ENCODE peak calls at places on chromosome 11, in seven cellular contexts. One of them, this sample, is unnamed.

GRCh38 chr11:114102993-114103896 is 43.7 kb downstream of the ZBTB16 start:
- DNase-seq in activated T-helper 1 cell treated with Interleukin-2 at 50 U/mL for 16 hours: no peak
- DNase-seq in adipocyte: no peak
- DNase-seq in ELR: no peak
- DNase-seq in amygdala: no peak
- DNase-seq in activated gamma-delta T cell treated with anti-CD3 and anti-CD28 coated beads, Interleukin-2, amount 50 U/mL, for 16 hours: no peak
- DNase-seq in neural crest cell: no peak
- DNase-seq in this sample: no peak

GRCh38 chr11:104918113-104918824 is 20.0 kb upstream of the CASP12 start:
- DNase-seq in activated T-helper 1 cell treated with Interleukin-2 at 50 U/mL for 16 hours: no peak
- DNase-seq in adipocyte: peak
- DNase-seq in ELR: peak
- DNase-seq in amygdala: no peak
- DNase-seq in activated gamma-delta T cell treated with anti-CD3 and anti-CD28 coated beads, Interleukin-2, amount 50 U/mL, for 16 hours: no peak
- DNase-seq in neural crest cell: no peak
- DNase-seq in this sample: peak

GRCh38 chr11:131686836-131687235 is 316.4 kb downstream of the NTM start:
- DNase-seq in activated T-helper 1 cell treated with Interleukin-2 at 50 U/mL for 16 hours: no peak
- DNase-seq in adipocyte: no peak
- DNase-seq in ELR: no peak
- DNase-seq in amygdala: no peak
- DNase-seq in activated gamma-delta T cell treated with anti-CD3 and anti-CD28 coated beads, Interleukin-2, amount 50 U/mL, for 16 hours: no peak
- DNase-seq in neural crest cell: no peak
- DNase-seq in this sample: no peak

GRCh38 chr11:118615996-118616395 is 8.6 kb downstream of the PHLDB1 start:
- DNase-seq in activated T-helper 1 cell treated with Interleukin-2 at 50 U/mL for 16 hours: no peak
- DNase-seq in adipocyte: no peak
- DNase-seq in ELR: no peak
- DNase-seq in amygdala: no peak
- DNase-seq in activated gamma-delta T cell treated with anti-CD3 and anti-CD28 coated beads, Interleukin-2, amount 50 U/mL, for 16 hours: no peak
- DNase-seq in neural crest cell: no peak
- DNase-seq in this sample: no peak

GRCh38 chr11:119421941-119422504 is 949 bp downstream of the THY1 start:
- DNase-seq in activated T-helper 1 cell treated with Interleukin-2 at 50 U/mL for 16 hours: no peak
- DNase-seq in adipocyte: peak
- DNase-seq in ELR: peak
- DNase-seq in amygdala: no peak
- DNase-seq in activated gamma-delta T cell treated with anti-CD3 and anti-CD28 coated beads, Interleukin-2, amount 50 U/mL, for 16 hours: no peak
- DNase-seq in neural crest cell: peak
- DNase-seq in this sample: no peak

GRCh38 chr11:94179696-94180095 is 51.1 kb downstream of the PANX1 start:
- DNase-seq in activated T-helper 1 cell treated with Interleukin-2 at 50 U/mL for 16 hours: no peak
- DNase-seq in adipocyte: no peak
- DNase-seq in ELR: no peak
- DNase-seq in amygdala: no peak
- DNase-seq in activated gamma-delta T cell treated with anti-CD3 and anti-CD28 coated beads, Interleukin-2, amount 50 U/mL, for 16 hours: no peak
- DNase-seq in neural crest cell: no peak
- DNase-seq in this sample: no peak

GRCh38 chr11:60924906-60925684 is 835 bp downstream of the TMEM132A start:
- DNase-seq in activated T-helper 1 cell treated with Interleukin-2 at 50 U/mL for 16 hours: no peak
- DNase-seq in adipocyte: peak
- DNase-seq in ELR: peak
- DNase-seq in amygdala: no peak
- DNase-seq in activated gamma-delta T cell treated with anti-CD3 and anti-CD28 coated beads, Interleukin-2, amount 50 U/mL, for 16 hours: no peak
- DNase-seq in neural crest cell: peak
- DNase-seq in this sample: no peak

GRCh38 chr11:77198440-77198849 is 70.4 kb downstream of the MYO7A start:
- DNase-seq in activated T-helper 1 cell treated with Interleukin-2 at 50 U/mL for 16 hours: no peak
- DNase-seq in adipocyte: no peak
- DNase-seq in ELR: peak
- DNase-seq in amygdala: no peak
- DNase-seq in activated gamma-delta T cell treated with anti-CD3 and anti-CD28 coated beads, Interleukin-2, amount 50 U/mL, for 16 hours: no peak
- DNase-seq in neural crest cell: peak
- DNase-seq in this sample: no peak

GRCh38 chr11:8331767-8332166 is 68.1 kb upstream of the LMO1 start:
- DNase-seq in activated T-helper 1 cell treated with Interleukin-2 at 50 U/mL for 16 hours: no peak
- DNase-seq in adipocyte: no peak
- DNase-seq in ELR: peak
- DNase-seq in amygdala: no peak
- DNase-seq in activated gamma-delta T cell treated with anti-CD3 and anti-CD28 coated beads, Interleukin-2, amount 50 U/mL, for 16 hours: no peak
- DNase-seq in neural crest cell: no peak
- DNase-seq in this sample: no peak